ENCODE peak calls at places on chromosomes 1 and 21, in nine cellular contexts. Y, Q, M, P, B, X, T, A and V are unnamed samples. For H3K4me1, the result is how much of the 10 kb centered on the place peaks cover.

GRCh38 chr1:100168051-100168450 is 10.0 kb downstream of the LRRC39 start:
- DNase-seq in Q (no peak), X (no peak), P (no peak), T (no peak), B (no peak), Y (no peak), M (no peak), A (no peak), V (no peak)

GRCh38 chr21:44765231-44766013 is 36.2 kb downstream of the UBE2G2 start:
- DNase-seq in Y (no peak), A (peak), Q (no peak), B (no peak), X (no peak), M (no peak), P (peak), T (no peak), V (no peak)

GRCh38 chr1:145826030-145826429 is 2.0 kb downstream of the POLR3C start:
- DNase-seq in M (no peak), A (no peak), P (no peak), T (no peak), Y (no peak), X (no peak), Q (no peak), B (no peak), V (no peak)

GRCh38 chr1:6181347-6181770 is 1.2 kb upstream of the CHD5 start:
- DNase-seq in T (no peak), X (no peak), B (no peak), P (no peak), Q (no peak), M (no peak), A (no peak), Y (no peak), V (no peak)

GRCh38 chr1:241733899-241734298 is 81.8 kb downstream of the WDR64 start:
- DNase-seq in T (no peak), X (no peak), B (no peak), P (no peak), M (no peak), Y (no peak), Q (no peak), A (no peak), V (no peak)

GRCh38 chr1:218350022-218350525 is 4.9 kb downstream of the TGFB2 start:
- DNase-seq in M (no peak), T (no peak), X (no peak), Q (no peak), Y (no peak), B (no peak), P (no peak), A (no peak), V (no peak)

GRCh38 chr1:208243522-208243850 is 698 bp downstream of the PLXNA2 start:
- DNase-seq in P (no peak), X (peak), B (no peak), T (no peak), A (peak), Y (no peak), M (peak), Q (no peak), V (no peak)

GRCh38 chr1:228176024-228176395 is 10.4 kb downstream of the IBA57 start:
- DNase-seq in T (no peak), M (no peak), P (no peak), Y (no peak), X (no peak), Q (no peak), B (no peak), A (no peak), V (no peak)

GRCh38 chr1:59146651-59147358 is 150.1 kb upstream of the FGGY start:
- DNase-seq in Q (peak), P (peak), M (peak), X (peak), B (peak), A (peak), Y (peak), T (peak), V (no peak)

DNA sequence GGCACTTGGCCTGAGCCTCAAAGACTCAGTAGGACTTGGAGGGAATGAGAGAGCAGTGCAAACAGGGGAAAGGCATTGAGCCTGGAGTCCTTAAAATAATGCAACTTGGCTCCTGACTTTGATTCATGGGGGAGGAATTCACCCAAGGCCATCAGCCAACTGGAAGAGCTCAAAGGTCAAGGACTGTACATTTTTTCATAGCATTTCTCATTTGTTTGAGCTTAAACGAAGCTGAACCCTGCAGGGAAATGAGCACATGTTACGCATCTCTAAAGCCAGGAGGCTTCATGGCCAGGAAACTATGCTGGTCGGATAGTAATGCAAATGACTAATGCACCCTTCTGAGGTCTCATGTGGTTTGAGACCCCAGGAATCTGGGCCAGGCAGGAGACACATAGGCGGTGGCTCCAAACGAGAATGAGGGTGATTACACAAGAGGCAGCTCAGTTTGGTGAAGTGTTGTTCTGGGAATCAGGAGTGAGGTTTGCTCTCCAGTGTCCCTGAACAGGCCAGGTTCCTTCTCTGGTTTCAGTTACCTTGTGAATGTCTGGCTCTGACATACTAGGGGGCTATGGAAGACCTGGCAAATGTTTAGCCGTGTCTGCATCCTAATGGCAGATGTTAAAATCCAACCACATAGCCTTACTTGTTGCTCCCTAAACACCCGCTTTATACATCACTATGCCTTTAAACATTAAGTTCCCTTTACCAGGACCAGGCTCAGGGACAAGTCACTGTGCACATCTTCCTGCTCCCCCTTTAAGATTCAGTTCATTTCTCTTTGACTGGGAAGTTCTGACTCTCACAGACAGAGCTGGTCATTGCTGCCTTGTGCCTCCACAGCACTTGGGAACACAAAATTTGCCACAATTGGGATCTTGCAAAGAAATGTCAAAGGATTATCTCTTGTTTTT is 503.9 kb upstream of the USP24 start:
- DNase-seq in X (peak), B (peak), M (peak), Q (peak), T (peak), Y (no peak), A (no peak), P (no peak), V (no peak)
- H3K4me1 ChIP-seq in X (under half), B (under half), M (under half), Q (under half), T (under half), Y (under half), A (under half), P (under half), V (under half)

GRCh38 chr1:67371681-67372080 is 58.5 kb downstream of the SERBP1 start:
- DNase-seq in X (no peak), M (no peak), Q (no peak), Y (no peak), A (no peak), B (no peak), P (no peak), T (peak), V (no peak)
- H3K4me3 ChIP-seq in X (no peak), M (no peak), Q (no peak), Y (no peak), A (no peak), B (no peak), P (no peak), T (no peak), V (no peak)

DNA sequence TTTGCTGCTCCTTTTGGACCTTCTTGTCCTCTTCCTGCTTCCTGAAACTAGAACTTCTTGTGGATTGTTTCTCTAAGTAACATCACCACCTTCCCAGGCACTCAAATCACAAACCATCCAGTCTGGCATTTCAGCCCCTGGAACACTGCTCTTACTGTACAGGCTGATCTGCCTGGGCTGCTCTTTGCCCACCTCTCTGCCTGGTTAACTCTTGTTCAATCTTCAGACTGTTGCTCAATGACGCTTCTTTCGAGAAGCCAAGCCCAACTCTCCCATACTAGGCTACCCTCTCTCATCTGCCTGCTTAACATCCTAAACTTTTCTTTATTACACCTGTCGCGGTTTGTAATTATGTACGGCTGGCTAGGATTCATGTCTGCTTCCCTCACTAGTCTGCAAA is 657 bp downstream of the DIO1 start:
- DNase-seq in X (no peak), Q (no peak), B (no peak), T (no peak), A (no peak), P (no peak), M (no peak), Y (no peak), V (no peak)
- H3K4me1 ChIP-seq in X (under half), Q (under half), B (under half), T (under half), A (under half), P (under half), M (under half), Y (under half), V (under half)

GRCh38 chr1:9013824-9014223 is 12.4 kb downstream of the SLC2A7 start:
- DNase-seq in P (no peak), A (no peak), M (no peak), B (no peak), Y (no peak), Q (no peak), X (no peak), T (no peak), V (no peak)

GRCh38 chr1:9006956-9007615 is 19.1 kb downstream of the SLC2A7 start:
- DNase-seq in M (no peak), X (no peak), P (no peak), Y (no peak), A (no peak), Q (no peak), B (no peak), T (no peak), V (no peak)

GRCh38 chr1:9008236-9008635 is 18.0 kb downstream of the SLC2A7 start:
- DNase-seq in B (no peak), M (no peak), A (no peak), X (no peak), Q (no peak), Y (no peak), P (no peak), T (no peak), V (no peak)

GRCh38 chr1:9010781-9011323 is 15.4 kb downstream of the SLC2A7 start:
- DNase-seq in B (no peak), P (no peak), Q (no peak), Y (peak), X (no peak), T (no peak), A (no peak), M (peak), V (no peak)

DNA sequence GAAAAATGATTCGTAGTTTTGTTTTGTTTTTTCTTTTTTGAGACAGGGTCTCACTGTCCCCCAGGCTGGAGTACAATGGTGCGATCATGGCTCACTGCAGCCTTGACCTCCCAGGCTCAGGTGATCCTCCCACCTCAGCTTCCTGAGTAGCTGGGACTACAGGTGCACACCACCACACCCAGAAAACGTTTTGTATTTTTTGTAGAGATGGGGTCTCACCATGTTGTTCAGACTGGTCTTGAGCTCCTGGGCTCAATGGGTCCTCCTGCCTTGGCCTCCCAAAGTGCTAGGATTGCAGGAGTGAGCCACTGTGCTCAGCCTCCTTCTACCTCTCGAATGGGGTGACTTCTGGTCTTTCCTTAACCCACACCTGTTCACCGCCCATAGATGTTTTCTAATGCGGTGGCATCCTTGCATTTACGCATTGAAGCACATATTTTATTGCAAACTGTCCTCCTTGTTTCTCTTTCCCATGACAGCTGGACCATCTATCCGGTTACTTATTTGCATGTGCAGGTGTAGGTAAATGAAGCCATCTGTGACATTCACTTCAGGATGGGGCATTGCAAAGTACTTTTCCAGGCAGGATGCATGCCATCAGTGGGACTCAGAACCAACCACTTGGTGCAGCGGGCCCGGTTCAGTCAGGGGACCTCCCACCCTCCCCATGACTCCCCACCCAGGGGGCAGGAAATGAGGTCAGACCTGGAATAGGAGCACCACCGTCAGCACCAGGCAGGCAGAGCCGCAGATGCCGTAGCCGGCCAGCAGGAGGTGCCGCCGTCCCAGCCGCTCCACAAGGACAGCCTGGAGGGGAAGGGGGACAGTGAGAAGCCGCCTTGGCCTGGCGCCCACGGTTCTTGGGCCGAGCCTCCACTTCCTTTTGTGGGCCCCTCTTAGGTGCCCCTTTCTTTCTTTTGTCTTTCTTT is 16.5 kb downstream of the SLC2A7 start:
- DNase-seq in Q (no peak), A (peak), Y (no peak), P (no peak), B (peak), T (peak), M (peak), X (no peak), V (no peak)
- H3K4me3 ChIP-seq in Q (no peak), A (no peak), Y (no peak), P (no peak), B (no peak), T (no peak), M (no peak), X (no peak), V (no peak)